ENCODE peak calls at places on chromosomes 4 and X, in four cellular contexts. M is lower lobe of right lung, W is GM06990, V is fibroblast of villous mesenchyme. D is an unnamed sample.

GRCh38 chr4:54227261-54228063 is 1.6 kb upstream of the PDGFRA start:
- DNase-seq in M (peak; percentile 48), W (peak; percentile 44), V (peak; percentile 80), D (peak; percentile 31)

GRCh38 chr4:185573651-185574199 is 38.4 kb upstream of the PDLIM3 start:
- DNase-seq in M (no peak), W (no peak), V (peak; percentile 87), D (no peak)

GRCh38 chr4:2269618-2270163 is 7.8 kb upstream of the MXD4 start:
- DNase-seq in M (no peak), W (no peak), V (no peak), D (no peak)

GRCh38 chr4:151402150-151402865 is 6.7 kb upstream of the FHIP1A start:
- DNase-seq in M (no peak), W (no peak), V (no peak), D (no peak)

GRCh38 chr4:4334798-4335520 is 44.9 kb downstream of the ZBTB49 start:
- DNase-seq in M (peak; percentile 77), W (peak; percentile 32), V (peak; percentile 51), D (peak; percentile 62)

GRCh38 chrX:16435399-16435986 is 214.5 kb upstream of the S100G start:
- DNase-seq in M (no peak), W (no peak), V (no peak), D (no peak)

GRCh38 chr4:1579834-1580686 is 104.1 kb downstream of the FAM53A start:
- DNase-seq in M (peak; percentile 96), W (peak; percentile 83), V (peak; percentile 49), D (peak; percentile 95)

GRCh38 chr4:3307891-3308575 is 15.2 kb downstream of the RGS12 start:
- DNase-seq in M (peak; percentile 31), W (no peak), V (no peak), D (no peak)

GRCh38 chrX:118164138-118164537 is 47.5 kb upstream of the KLHL13 start:
- DNase-seq in M (no peak), W (no peak), V (no peak), D (no peak)

GRCh38 chrX:109374276-109374960 is 107.5 kb downstream of the GUCY2F start:
- DNase-seq in M (no peak), W (no peak), V (no peak), D (no peak)

GRCh38 chrX:632391-633042 is 1.9 kb downstream of the SHOX start:
- DNase-seq in M (no peak), W (no peak), V (no peak), D (no peak)

GRCh38 chr4:2457481-2458295 is 11.2 kb upstream of the RNF4 start:
- DNase-seq in M (no peak), W (no peak), V (no peak), D (no peak)

GRCh38 chr4:183285886-183286285 is 34.2 kb downstream of the CLDN22 start:
- DNase-seq in M (no peak), W (no peak), V (no peak), D (no peak)

GRCh38 chr4:25981749-25982148 is 67.7 kb downstream of the SMIM20 start:
- DNase-seq in M (no peak), W (no peak), V (no peak), D (no peak)

GRCh38 chr4:25978327-25978726 is 64.3 kb downstream of the SMIM20 start:
- DNase-seq in M (no peak), W (no peak), V (no peak), D (no peak)

GRCh38 chr4:25973346-25973745 is 59.3 kb downstream of the SMIM20 start:
- DNase-seq in M (no peak), W (no peak), V (no peak), D (no peak)

GRCh38 chr4:25977397-25978170 is 63.6 kb downstream of the SMIM20 start:
- DNase-seq in M (no peak), W (no peak), V (no peak), D (no peak)

GRCh38 chr4:25976780-25977179 is 62.8 kb downstream of the SMIM20 start:
- DNase-seq in M (no peak), W (no peak), V (no peak), D (no peak)
- TF ChIP-seq CTCF in M (no peak), W (no peak), V (no peak), D (no peak)

GRCh38 chrX:119288890-119289393 is 52.9 kb downstream of the PGRMC1 start:
- DNase-seq in M (no peak), W (no peak), V (no peak), D (no peak)
- TF ChIP-seq CTCF in M (no peak), W (no peak), V (no peak), D (no peak)

GRCh38 chr4:174714393-174715211 is 114.4 kb downstream of the GLRA3 start:
- DNase-seq in M (no peak), W (no peak), V (peak; percentile 44), D (peak; percentile 60)
- TF ChIP-seq CTCF in M (peak; percentile 71), W (peak; percentile 91), V (peak; percentile 84), D (peak; percentile 74)

GRCh38 chr4:55884851-55885219 is 31.4 kb downstream of the EXOC1 start:
- DNase-seq in M (no peak), W (no peak), V (no peak), D (no peak)

GRCh38 chr4:55884093-55884850 is 30.8 kb downstream of the EXOC1 start:
- DNase-seq in M (no peak), W (no peak), V (peak; percentile 17), D (no peak)

DNA sequence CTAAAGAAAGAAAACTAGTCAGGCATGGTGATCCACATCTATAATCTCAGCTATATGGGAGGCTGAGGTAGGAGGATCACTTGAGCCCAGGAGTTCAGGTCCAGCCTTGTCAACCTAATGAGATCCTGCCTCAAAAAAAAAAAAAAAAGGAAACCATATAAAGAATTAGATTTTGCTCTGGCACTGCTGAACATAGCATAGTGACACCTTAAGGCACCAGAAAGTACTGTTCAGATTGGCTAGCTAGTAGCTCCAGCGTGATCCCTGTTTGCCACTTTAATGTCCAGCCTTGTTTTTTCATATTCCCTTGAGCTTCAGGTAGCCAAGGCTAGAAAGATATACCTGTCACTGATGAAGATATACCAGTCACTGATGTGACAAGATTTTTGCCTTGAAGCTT is 34.1 kb downstream of the EXOC1 start:
- DNase-seq in M (no peak), W (no peak), V (no peak), D (no peak)
- TF ChIP-seq CTCF in M (no peak), W (no peak), V (no peak), D (no peak)

GRCh38 chr4:6699903-6700302 is 6.2 kb downstream of the S100P start:
- DNase-seq in M (no peak), W (no peak), V (no peak), D (no peak)

GRCh38 chr4:6705638-6706037 is 4.0 kb downstream of the MRFAP1L1 start:
- DNase-seq in M (no peak), W (no peak), V (no peak), D (no peak)

GRCh38 chr4:6703786-6704185 is 5.9 kb downstream of the MRFAP1L1 start:
- DNase-seq in M (no peak), W (no peak), V (peak; percentile 55), D (no peak)

GRCh38 chr4:6702761-6703160 is 6.9 kb downstream of the MRFAP1L1 start:
- DNase-seq in M (no peak), W (no peak), V (no peak), D (no peak)

GRCh38 chr4:6701371-6701770 is 7.7 kb downstream of the S100P start:
- DNase-seq in M (no peak), W (no peak), V (no peak), D (no peak)
- TF ChIP-seq CTCF in M (peak; percentile 40), W (peak; percentile 35), V (peak; percentile 42), D (peak; percentile 49)

D was measured in GM13977.